ENCODE peak calls at places on chromosomes 2 and 18, in four cellular contexts. E is H9, U is H1, V is neuronal stem cell. X is an unnamed sample.
A peak's percentile ranks its signal among the peaks of the same experiment; 100 is the strongest.

GRCh38 chr18:5036523-5036922 is 160.5 kb downstream of the AKAIN1 start:
- DNase-seq in E (no peak), U (no peak), V (no peak), X (no peak)

GRCh38 chr2:205763708-205764501 is 81.6 kb downstream of the NRP2 start:
- DNase-seq in E (peak; percentile 95), U (peak; percentile 68), V (peak; percentile 81), X (peak; percentile 94)

GRCh38 chr2:17242813-17243485 is 275.3 kb downstream of the RAD51AP2 start:
- DNase-seq in E (no peak), U (no peak), V (no peak), X (no peak)

GRCh38 chr2:69149631-69150215 is 136.7 kb downstream of the ANTXR1 start:
- DNase-seq in E (peak; percentile 62), U (peak; percentile 36), V (peak; percentile 23), X (no peak)

GRCh38 chr2:110993557-110994231 is 127.0 kb upstream of the BCL2L11 start:
- DNase-seq in E (no peak), U (no peak), V (no peak), X (peak; percentile 39)

GRCh38 chr18:65659912-65660311 is 90.9 kb upstream of the CDH7 start:
- DNase-seq in E (no peak), U (no peak), V (no peak), X (no peak)

GRCh38 chr2:102929721-102930120 is 167.9 kb downstream of the TMEM182 start:
- DNase-seq in E (no peak), U (no peak), V (no peak), X (no peak)

GRCh38 chr2:231393149-231394131 is 2.1 kb upstream of the B3GNT7 start:
- DNase-seq in E (peak; percentile 81), U (no peak), V (no peak), X (no peak)

GRCh38 chr2:210421916-210422315 is 54.6 kb downstream of the LANCL1 start:
- DNase-seq in E (no peak), U (no peak), V (no peak), X (no peak)

GRCh38 chr2:44778221-44778654 is 163.3 kb upstream of the SIX3 start:
- DNase-seq in E (peak; percentile 82), U (no peak), V (peak; percentile 59), X (no peak)

GRCh38 chr2:229408356-229408755 is 137.3 kb upstream of the PID1 start:
- DNase-seq in E (no peak), U (no peak), V (no peak), X (peak; percentile 97)

GRCh38 chr18:36717422-36718110 is 111.2 kb downstream of the TPGS2 start:
- DNase-seq in E (no peak), U (no peak), V (no peak), X (peak; percentile 4)

GRCh38 chr2:171316220-171316619 is 117.6 kb downstream of the METTL8 start:
- DNase-seq in E (peak; percentile 80), U (peak; percentile 67), V (no peak), X (no peak)

GRCh38 chr2:46411245-46411641 is 68.1 kb upstream of the TMEM247 start:
- DNase-seq in E (no peak), U (no peak), V (no peak), X (no peak)

GRCh38 chr2:46404181-46404759 is 75.1 kb upstream of the TMEM247 start:
- DNase-seq in E (no peak), U (no peak), V (no peak), X (no peak)

GRCh38 chr2:46410273-46411244 is 68.8 kb upstream of the TMEM247 start:
- DNase-seq in E (no peak), U (no peak), V (no peak), X (no peak)

GRCh38 chr2:46409756-46410155 is 69.6 kb upstream of the TMEM247 start:
- DNase-seq in E (no peak), U (no peak), V (no peak), X (no peak)

DNA sequence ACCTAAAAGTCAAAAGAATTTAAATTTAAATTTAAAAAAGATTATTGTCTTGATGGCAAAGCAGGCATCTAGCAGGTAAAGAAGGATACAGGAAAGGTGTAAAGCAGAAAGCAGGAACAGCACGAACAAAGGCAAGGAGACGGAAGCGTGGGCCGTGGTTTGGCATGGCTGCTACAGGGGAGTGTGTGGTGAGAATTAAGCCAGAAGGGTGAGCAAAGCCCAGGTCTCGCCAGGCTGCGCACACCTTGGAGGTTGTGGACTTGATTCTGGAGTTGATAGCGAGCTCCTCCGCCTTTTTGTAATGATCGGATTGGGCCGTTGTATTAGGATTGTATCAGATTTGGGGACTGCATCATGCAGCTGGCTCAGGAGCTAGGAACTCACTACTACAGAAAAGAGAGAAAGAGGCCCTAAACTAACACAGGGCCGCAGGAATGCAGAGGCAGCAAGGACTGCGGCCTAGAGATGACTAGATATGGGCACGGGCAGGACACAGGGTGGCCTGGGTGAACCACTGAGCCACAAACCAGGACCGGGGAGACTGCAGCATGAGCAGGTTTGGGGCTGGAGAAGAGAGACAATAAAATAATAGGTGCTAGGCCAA is 71.4 kb upstream of the TMEM247 start:
- DNase-seq in E (no peak), U (no peak), V (no peak), X (no peak)
- H2BK12ac ChIP-seq in E (no peak overlapping the region), U (no peak overlapping the region), V (no peak overlapping the region), X (peak overlapping the region; percentile 5)

GRCh38 chr18:54825626-54826344 is 2.5 kb upstream of the RAB27B start:
- DNase-seq in E (no peak), U (no peak), V (no peak), X (no peak)
- H2BK12ac ChIP-seq in E (no peak overlapping the region), U (no peak overlapping the region), V (no peak overlapping the region), X (no peak overlapping the region)

GRCh38 chr2:219447242-219448098 is 12.8 kb downstream of the SPEG start:
- DNase-seq in E (no peak), U (no peak), V (no peak), X (no peak)

GRCh38 chr2:219448776-219449476 is 14.3 kb downstream of the SPEG start:
- DNase-seq in E (peak; percentile 72), U (no peak), V (peak; percentile 50), X (no peak)

GRCh38 chr2:219449609-219450008 is 15.0 kb downstream of the SPEG start:
- DNase-seq in E (no peak), U (no peak), V (no peak), X (no peak)

GRCh38 chr2:219446689-219447088 is 12.0 kb downstream of the SPEG start:
- DNase-seq in E (no peak), U (no peak), V (no peak), X (no peak)

GRCh38 chr2:219448099-219448775 is 13.6 kb downstream of the SPEG start:
- DNase-seq in E (peak; percentile 63), U (no peak), V (peak; percentile 43), X (peak; percentile 7)
- H2BK12ac ChIP-seq in E (no peak overlapping the region), U (peak overlapping the region; percentile 39), V (no peak overlapping the region), X (no peak overlapping the region)

GRCh38 chr18:9774150-9774549 is 66.0 kb downstream of the RAB31 start:
- DNase-seq in E (no peak), U (no peak), V (no peak), X (no peak)
- H2BK12ac ChIP-seq in E (no peak overlapping the region), U (no peak overlapping the region), V (no peak overlapping the region), X (no peak overlapping the region)

DNA sequence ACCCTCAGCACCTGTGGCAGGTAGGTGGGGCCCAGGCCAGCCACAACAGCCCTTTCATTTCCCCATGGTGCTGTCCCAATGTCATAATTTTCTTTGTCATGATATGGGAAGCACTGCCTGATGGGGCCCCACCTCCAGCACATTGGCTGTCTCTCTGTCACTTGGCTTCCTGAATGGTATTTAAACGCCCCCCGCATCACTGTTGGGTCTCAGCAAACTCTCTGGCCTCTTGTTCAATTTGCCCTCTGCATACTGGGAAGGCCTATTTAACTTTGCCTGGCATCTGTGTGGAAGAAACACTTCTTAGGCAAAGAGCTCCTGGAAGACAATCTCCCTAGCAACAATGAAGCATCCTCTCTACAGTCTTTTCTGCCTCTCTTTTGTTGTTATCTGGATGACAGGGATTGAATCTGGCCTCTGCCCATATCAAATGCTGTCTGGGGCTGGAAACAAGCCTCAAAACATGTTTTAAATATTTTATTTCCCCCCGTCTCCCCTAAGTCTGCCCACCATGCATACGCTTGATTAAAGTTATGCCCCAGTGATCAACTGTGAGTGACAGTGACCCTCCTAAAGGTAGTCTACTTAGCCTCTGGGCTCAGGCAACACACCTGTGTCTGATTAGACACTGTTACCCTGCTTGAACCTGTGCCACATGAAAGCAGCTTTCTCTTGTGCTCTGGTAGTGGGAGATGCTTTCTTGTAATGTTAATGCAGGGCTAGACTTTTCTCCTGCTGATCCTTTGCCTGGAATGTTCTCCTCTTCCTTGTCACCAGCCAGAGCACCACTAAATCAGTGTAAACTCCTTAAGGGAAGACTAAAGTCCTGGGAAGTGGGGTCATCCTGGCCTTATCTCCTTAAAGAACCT is 35.0 kb downstream of the CDC42EP3 start:
- DNase-seq in E (no peak), U (no peak), V (no peak), X (no peak)
- H2BK12ac ChIP-seq in E (no peak overlapping the region), U (no peak overlapping the region), V (no peak overlapping the region), X (no peak overlapping the region)

DNA sequence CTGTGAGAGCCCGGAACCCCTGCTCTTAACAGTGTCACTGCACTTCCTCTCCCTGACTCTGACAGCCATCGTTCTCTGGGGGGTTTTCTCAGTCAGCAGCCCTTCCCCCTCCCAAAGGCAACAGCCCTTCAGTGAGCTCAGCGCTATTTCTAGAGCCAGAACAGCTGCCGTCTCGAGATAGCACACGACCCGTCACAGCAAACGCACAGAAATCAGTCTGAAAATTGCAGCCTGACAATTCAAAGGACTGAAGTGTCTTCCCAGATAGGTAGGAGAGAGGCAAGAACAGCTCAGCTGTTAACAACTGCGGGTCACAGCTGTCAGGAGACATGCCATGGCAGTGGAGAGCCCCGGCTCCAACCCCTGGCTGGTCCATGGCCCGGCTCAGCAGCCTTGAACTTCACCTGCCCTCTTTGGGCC is 45.4 kb downstream of the ST8SIA5 start:
- DNase-seq in E (no peak), U (no peak), V (no peak), X (no peak)
- H2BK12ac ChIP-seq in E (no peak overlapping the region), U (no peak overlapping the region), V (no peak overlapping the region), X (no peak overlapping the region)

GRCh38 chr2:207695293-207695692 is 16.1 kb upstream of the CCNYL1 start:
- DNase-seq in E (no peak), U (no peak), V (no peak), X (no peak)

GRCh38 chr2:207692206-207693065 is 19.0 kb upstream of the CCNYL1 start:
- DNase-seq in E (peak; percentile 69), U (no peak), V (peak; percentile 17), X (peak; percentile 72)

GRCh38 chr2:207693641-207694249 is 17.7 kb upstream of the CCNYL1 start:
- DNase-seq in E (no peak), U (no peak), V (no peak), X (peak; percentile 95)

GRCh38 chr2:207698303-207698702 is 13.1 kb upstream of the CCNYL1 start:
- DNase-seq in E (no peak), U (no peak), V (no peak), X (no peak)

GRCh38 chr2:207694811-207695281 is 16.6 kb upstream of the CCNYL1 start:
- DNase-seq in E (no peak), U (no peak), V (no peak), X (peak; percentile 64)
- H2BK12ac ChIP-seq in E (no peak overlapping the region), U (no peak overlapping the region), V (no peak overlapping the region), X (no peak overlapping the region)

GRCh38 chr2:195967336-195967735 is 101.3 kb downstream of the DNAH7 start:
- DNase-seq in E (no peak), U (no peak), V (no peak), X (no peak)

GRCh38 chr2:195956725-195957124 is 111.9 kb downstream of the DNAH7 start:
- DNase-seq in E (no peak), U (no peak), V (no peak), X (no peak)

GRCh38 chr2:195961873-195962272 is 106.8 kb downstream of the DNAH7 start:
- DNase-seq in E (no peak), U (no peak), V (no peak), X (no peak)
- H2BK12ac ChIP-seq in E (no peak overlapping the region), U (no peak overlapping the region), V (no peak overlapping the region), X (no peak overlapping the region)

X was measured in trophoblast cell.